ENCODE peak calls at places on chromosome 13, in five cellular contexts. One of them, this sample, is unnamed.

GRCh38 chr13:98274921-98275487 is 97.9 kb upstream of the RNF113B start:
- DNase-seq in CD8-positive, alpha-beta T cell: no peak
- DNase-seq in kidney tubule cell: no peak
- DNase-seq in AG09309: no peak
- DNase-seq in iPS DF 19.7: no peak
- DNase-seq in this sample: no peak

GRCh38 chr13:42000836-42001235 is 39.9 kb upstream of the VWA8 start:
- DNase-seq in kidney tubule cell: no peak
- DNase-seq in iPS DF 19.7: no peak
- DNase-seq in AG09309: no peak
- DNase-seq in CD8-positive, alpha-beta T cell: no peak
- DNase-seq in this sample: no peak

GRCh38 chr13:106152047-106152446 is 383.4 kb downstream of the EFNB2 start:
- DNase-seq in CD8-positive, alpha-beta T cell: no peak
- DNase-seq in kidney tubule cell: peak; percentile 33
- DNase-seq in iPS DF 19.7: no peak
- DNase-seq in AG09309: no peak
- DNase-seq in this sample: no peak

GRCh38 chr13:47258384-47258783 is 361.5 kb upstream of the HTR2A start:
- DNase-seq in iPS DF 19.7: no peak
- DNase-seq in CD8-positive, alpha-beta T cell: no peak
- DNase-seq in AG09309: no peak
- DNase-seq in kidney tubule cell: no peak
- DNase-seq in this sample: no peak

GRCh38 chr13:37531054-37531453 is 67.5 kb downstream of the POSTN start:
- DNase-seq in iPS DF 19.7: no peak
- DNase-seq in CD8-positive, alpha-beta T cell: no peak
- DNase-seq in kidney tubule cell: no peak
- DNase-seq in AG09309: peak; percentile 96
- DNase-seq in this sample: no peak

GRCh38 chr13:65959305-65959704 is 1270.8 kb downstream of the PCDH9 start:
- DNase-seq in iPS DF 19.7: no peak
- DNase-seq in AG09309: peak; percentile 82
- DNase-seq in kidney tubule cell: peak; percentile 16
- DNase-seq in CD8-positive, alpha-beta T cell: no peak
- DNase-seq in this sample: no peak

GRCh38 chr13:70523622-70524021 is 415.4 kb upstream of the KLHL1 start:
- DNase-seq in kidney tubule cell: no peak
- DNase-seq in CD8-positive, alpha-beta T cell: no peak
- DNase-seq in AG09309: no peak
- DNase-seq in iPS DF 19.7: no peak
- DNase-seq in this sample: no peak

GRCh38 chr13:23436680-23437079 is 3.2 kb upstream of the SACS start:
- DNase-seq in CD8-positive, alpha-beta T cell: no peak
- DNase-seq in kidney tubule cell: no peak
- DNase-seq in AG09309: no peak
- DNase-seq in iPS DF 19.7: no peak
- DNase-seq in this sample: no peak

GRCh38 chr13:96946709-96947311 is 47.5 kb downstream of the OXGR1 start:
- DNase-seq in iPS DF 19.7: no peak
- DNase-seq in AG09309: no peak
- DNase-seq in CD8-positive, alpha-beta T cell: no peak
- DNase-seq in kidney tubule cell: no peak
- DNase-seq in this sample: no peak

GRCh38 chr13:19713186-19713965 is 69.4 kb downstream of the PSPC1 start:
- DNase-seq in kidney tubule cell: peak; percentile 46
- DNase-seq in CD8-positive, alpha-beta T cell: no peak
- DNase-seq in AG09309: peak; percentile 3
- DNase-seq in iPS DF 19.7: no peak
- DNase-seq in this sample: no peak

This sample was measured in effector CD4-positive, alpha-beta T cell.